ENCODE peak calls at places on chromosomes 7 and 10, in ten cellular contexts. F is cardiac fibroblast, N is SJSA1, V is NCI-H1436, W is naive B cell, L is mucosa of gallbladder, Q is NCI-H1105, G is heart right ventricle, B is mesothelial cell of epicardium, K is right lobe of liver. I is an unnamed sample.

GRCh38 chr10:100339236-100339635 is 7.8 kb upstream of the SCD start:
- DNase-seq in F (no peak), N (no peak), V (no peak), W (peak; percentile 58), L (no peak), Q (no peak), G (no peak), B (no peak), K (no peak), I (no peak)

GRCh38 chr10:87544750-87545149 is 40.1 kb downstream of the MINPP1 start:
- DNase-seq in F (peak; percentile 46), N (no peak), V (no peak), W (no peak), L (no peak), Q (no peak), G (no peak), B (no peak), K (no peak), I (no peak)

GRCh38 chr7:2621948-2622640 is 9.7 kb upstream of the TTYH3 start:
- DNase-seq in F (peak; percentile 47), N (no peak), V (no peak), W (no peak), L (no peak), Q (no peak), G (peak; percentile 38), B (peak; percentile 93), K (peak; percentile 66), I (no peak)

GRCh38 chr7:151312831-151313809 is 28.5 kb upstream of the NUB1 start:
- DNase-seq in F (no peak), N (no peak), V (no peak), W (no peak), L (no peak), Q (no peak), G (no peak), B (no peak), K (no peak), I (no peak)

GRCh38 chr7:149501651-149502050 is 4.0 kb upstream of the ZNF746 start:
- DNase-seq in F (no peak), N (no peak), V (no peak), W (no peak), L (no peak), Q (no peak), G (no peak), B (no peak), K (no peak), I (no peak)

GRCh38 chr10:76544789-76545188 is 1092.8 kb downstream of the KCNMA1 start:
- DNase-seq in F (no peak), N (no peak), V (no peak), W (no peak), L (no peak), Q (no peak), G (no peak), B (no peak), K (no peak), I (no peak)

GRCh38 chr10:50851884-50852671 is 33.3 kb downstream of the A1CF start:
- DNase-seq in F (no peak), N (no peak), V (no peak), W (no peak), L (no peak), Q (no peak), G (no peak), B (no peak), K (no peak), I (no peak)

GRCh38 chr7:138752568-138753518 is 45.0 kb upstream of the TMEM213 start:
- DNase-seq in F (no peak), N (no peak), V (peak; percentile 36), W (peak; percentile 30), L (peak; percentile 78), Q (peak; percentile 82), G (peak; percentile 16), B (no peak), K (peak; percentile 70), I (peak; percentile 51)

GRCh38 chr7:26534649-26535482 is 243.2 kb downstream of the SNX10 start:
- DNase-seq in F (no peak), N (no peak), V (peak; percentile 61), W (no peak), L (no peak), Q (peak; percentile 89), G (no peak), B (no peak), K (no peak), I (no peak)

GRCh38 chr7:73970801-73971229 is 57.2 kb upstream of the ELN start:
- DNase-seq in F (no peak), N (no peak), V (no peak), W (no peak), L (no peak), Q (no peak), G (no peak), B (peak; percentile 34), K (peak; percentile 39), I (peak; percentile 21)

GRCh38 chr10:72331575-72332422 is 22.9 kb downstream of the DNAJB12 start:
- DNase-seq in F (peak; percentile 96), N (peak; percentile 62), V (peak; percentile 98), W (peak; percentile 95), L (peak; percentile 92), Q (peak; percentile 91), G (peak; percentile 83), B (peak; percentile 72), K (peak; percentile 97), I (peak; percentile 91)

I was measured in stomach.